ENCODE peak calls at places on chromosomes 3 and 15, in seven cellular contexts. One of them, this sample, is unnamed.

GRCh38 chr3:5304789-5305680 is 117.5 kb downstream of the EDEM1 start:
- DNase-seq in transverse colon: peak
- DNase-seq in MM.1S: peak
- DNase-seq in RWPE1: peak
- DNase-seq in PC-3: peak
- DNase-seq in upper lobe of left lung: no peak
- DNase-seq in cardiac muscle cell: peak
- DNase-seq in this sample: peak

GRCh38 chr3:21020043-21020442 is 731.0 kb downstream of the ZNF385D start:
- DNase-seq in transverse colon: no peak
- DNase-seq in MM.1S: no peak
- DNase-seq in RWPE1: no peak
- DNase-seq in PC-3: no peak
- DNase-seq in upper lobe of left lung: no peak
- DNase-seq in cardiac muscle cell: no peak
- DNase-seq in this sample: no peak

GRCh38 chr3:154122096-154122911 is 1.1 kb downstream of the ARHGEF26 start:
- DNase-seq in transverse colon: no peak
- DNase-seq in MM.1S: peak
- DNase-seq in RWPE1: peak
- DNase-seq in PC-3: no peak
- DNase-seq in upper lobe of left lung: peak
- DNase-seq in cardiac muscle cell: peak
- DNase-seq in this sample: no peak

GRCh38 chr3:56089739-56090138 is 378.5 kb downstream of the ERC2 start:
- DNase-seq in transverse colon: no peak
- DNase-seq in MM.1S: no peak
- DNase-seq in RWPE1: no peak
- DNase-seq in PC-3: no peak
- DNase-seq in upper lobe of left lung: no peak
- DNase-seq in cardiac muscle cell: no peak
- DNase-seq in this sample: no peak

GRCh38 chr3:50950591-50950990 is 275.9 kb downstream of the DOCK3 start:
- DNase-seq in transverse colon: no peak
- DNase-seq in MM.1S: peak
- DNase-seq in RWPE1: no peak
- DNase-seq in PC-3: no peak
- DNase-seq in upper lobe of left lung: no peak
- DNase-seq in cardiac muscle cell: no peak
- DNase-seq in this sample: no peak

GRCh38 chr3:128993461-128994172 is at the start of gene CFAP92:
- DNase-seq in transverse colon: peak
- DNase-seq in MM.1S: peak
- DNase-seq in RWPE1: peak
- DNase-seq in PC-3: peak
- DNase-seq in upper lobe of left lung: peak
- DNase-seq in cardiac muscle cell: peak
- DNase-seq in this sample: peak

GRCh38 chr15:61137139-61137792 is 91.8 kb downstream of the RORA start:
- DNase-seq in transverse colon: no peak
- DNase-seq in MM.1S: peak
- DNase-seq in RWPE1: no peak
- DNase-seq in PC-3: no peak
- DNase-seq in upper lobe of left lung: no peak
- DNase-seq in cardiac muscle cell: no peak
- DNase-seq in this sample: no peak

GRCh38 chr3:188246905-188247304 is 92.9 kb downstream of the LPP start:
- DNase-seq in transverse colon: no peak
- DNase-seq in MM.1S: no peak
- DNase-seq in RWPE1: no peak
- DNase-seq in PC-3: no peak
- DNase-seq in upper lobe of left lung: no peak
- DNase-seq in cardiac muscle cell: no peak
- DNase-seq in this sample: no peak

GRCh38 chr3:134332344-134332743 is 41.9 kb downstream of the AMOTL2 start:
- DNase-seq in transverse colon: no peak
- DNase-seq in MM.1S: no peak
- DNase-seq in RWPE1: peak
- DNase-seq in PC-3: peak
- DNase-seq in upper lobe of left lung: no peak
- DNase-seq in cardiac muscle cell: no peak
- DNase-seq in this sample: no peak

GRCh38 chr3:46375214-46375613 is 4.5 kb downstream of the CCR5 start:
- DNase-seq in transverse colon: no peak
- DNase-seq in MM.1S: no peak
- DNase-seq in RWPE1: no peak
- DNase-seq in PC-3: no peak
- DNase-seq in upper lobe of left lung: no peak
- DNase-seq in cardiac muscle cell: no peak
- DNase-seq in this sample: no peak

GRCh38 chr3:46370784-46371183 is at the start of gene CCR5:
- DNase-seq in transverse colon: no peak
- DNase-seq in MM.1S: peak
- DNase-seq in RWPE1: no peak
- DNase-seq in PC-3: peak
- DNase-seq in upper lobe of left lung: no peak
- DNase-seq in cardiac muscle cell: no peak
- DNase-seq in this sample: no peak

GRCh38 chr3:46371802-46372340 is 1.1 kb downstream of the CCR5 start:
- DNase-seq in transverse colon: no peak
- DNase-seq in MM.1S: no peak
- DNase-seq in RWPE1: no peak
- DNase-seq in PC-3: peak
- DNase-seq in upper lobe of left lung: no peak
- DNase-seq in cardiac muscle cell: no peak
- DNase-seq in this sample: no peak

GRCh38 chr3:46374755-46375154 is 4.0 kb downstream of the CCR5 start:
- DNase-seq in transverse colon: no peak
- DNase-seq in MM.1S: no peak
- DNase-seq in RWPE1: no peak
- DNase-seq in PC-3: no peak
- DNase-seq in upper lobe of left lung: no peak
- DNase-seq in cardiac muscle cell: no peak
- DNase-seq in this sample: no peak

DNA sequence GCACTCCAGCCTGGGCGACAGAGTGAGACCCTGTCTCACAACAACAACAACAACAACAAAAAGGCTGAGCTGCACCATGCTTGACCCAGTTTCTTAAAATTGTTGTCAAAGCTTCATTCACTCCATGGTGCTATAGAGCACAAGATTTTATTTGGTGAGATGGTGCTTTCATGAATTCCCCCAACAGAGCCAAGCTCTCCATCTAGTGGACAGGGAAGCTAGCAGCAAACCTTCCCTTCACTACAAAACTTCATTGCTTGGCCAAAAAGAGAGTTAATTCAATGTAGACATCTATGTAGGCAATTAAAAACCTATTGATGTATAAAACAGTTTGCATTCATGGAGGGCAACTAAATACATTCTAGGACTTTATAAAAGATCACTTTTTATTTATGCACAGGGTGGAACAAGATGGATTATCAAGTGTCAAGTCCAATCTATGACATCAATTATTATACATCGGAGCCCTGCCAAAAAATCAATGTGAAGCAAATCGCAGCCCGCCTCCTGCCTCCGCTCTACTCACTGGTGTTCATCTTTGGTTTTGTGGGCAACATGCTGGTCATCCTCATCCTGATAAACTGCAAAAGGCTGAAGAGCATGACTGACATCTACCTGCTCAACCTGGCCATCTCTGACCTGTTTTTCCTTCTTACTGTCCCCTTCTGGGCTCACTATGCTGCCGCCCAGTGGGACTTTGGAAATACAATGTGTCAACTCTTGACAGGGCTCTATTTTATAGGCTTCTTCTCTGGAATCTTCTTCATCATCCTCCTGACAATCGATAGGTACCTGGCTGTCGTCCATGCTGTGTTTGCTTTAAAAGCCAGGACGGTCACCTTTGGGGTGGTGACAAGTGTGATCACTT is 2.0 kb downstream of the CCR5 start:
- DNase-seq in transverse colon: no peak
- DNase-seq in MM.1S: peak
- DNase-seq in RWPE1: peak
- DNase-seq in PC-3: peak
- DNase-seq in upper lobe of left lung: no peak
- DNase-seq in cardiac muscle cell: peak
- DNase-seq in this sample: peak
- TF ChIP-seq CTCF in transverse colon: peak
- TF ChIP-seq CTCF in MM.1S: peak
- TF ChIP-seq CTCF in RWPE1: peak
- TF ChIP-seq CTCF in PC-3: peak
- TF ChIP-seq CTCF in upper lobe of left lung: peak
- TF ChIP-seq CTCF in cardiac muscle cell: peak
- TF ChIP-seq CTCF in this sample: peak

DNA sequence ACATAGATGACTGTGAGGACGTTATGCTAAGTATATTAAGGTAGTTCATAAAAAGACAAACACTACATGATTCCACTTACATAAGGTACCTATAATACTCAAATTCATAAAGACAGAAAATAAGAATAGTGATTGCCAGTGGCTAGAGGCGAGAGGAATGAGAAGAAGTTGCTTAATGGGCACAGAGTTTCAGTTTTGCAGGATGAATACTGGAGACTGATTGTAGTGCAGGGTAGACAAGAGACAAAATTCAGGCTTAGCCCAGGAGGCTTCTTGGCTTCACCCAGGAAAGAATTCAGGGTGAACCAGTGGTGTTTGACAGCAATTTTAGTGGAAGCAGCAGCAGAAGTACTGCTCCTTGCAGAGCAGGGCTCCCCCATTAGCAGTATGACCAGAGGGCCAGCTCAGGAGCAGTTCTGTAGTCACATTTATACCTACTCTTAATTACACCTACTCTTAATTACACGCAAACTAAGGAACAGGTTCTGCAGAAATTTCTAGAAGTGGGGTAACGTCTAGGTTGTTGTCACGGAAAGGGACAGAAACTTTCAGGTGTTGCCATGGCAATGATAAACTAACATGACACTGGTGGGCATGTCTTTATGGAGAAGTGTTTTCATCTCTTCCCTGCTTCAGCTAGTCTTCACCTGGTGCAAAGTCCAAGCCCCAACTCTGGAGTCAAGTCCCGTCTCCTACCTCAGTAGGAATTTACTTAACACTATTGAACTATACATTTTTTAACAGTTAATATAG is 55.2 kb downstream of the TBL1XR1 start:
- DNase-seq in transverse colon: no peak
- DNase-seq in MM.1S: peak
- DNase-seq in RWPE1: no peak
- DNase-seq in PC-3: no peak
- DNase-seq in upper lobe of left lung: no peak
- DNase-seq in cardiac muscle cell: no peak
- DNase-seq in this sample: no peak
- H3K27ac ChIP-seq in transverse colon: peak
- H3K27ac ChIP-seq in MM.1S: peak
- H3K27ac ChIP-seq in RWPE1: no peak
- H3K27ac ChIP-seq in PC-3: no peak
- H3K27ac ChIP-seq in upper lobe of left lung: peak
- H3K27ac ChIP-seq in cardiac muscle cell: no peak
- H3K27ac ChIP-seq in this sample: no peak

GRCh38 chr15:66682865-66683264 is 19.2 kb upstream of the SMAD6 start:
- DNase-seq in transverse colon: no peak
- DNase-seq in MM.1S: no peak
- DNase-seq in RWPE1: no peak
- DNase-seq in PC-3: no peak
- DNase-seq in upper lobe of left lung: no peak
- DNase-seq in cardiac muscle cell: no peak
- DNase-seq in this sample: peak

GRCh38 chr15:66681395-66681794 is 20.6 kb upstream of the SMAD6 start:
- DNase-seq in transverse colon: no peak
- DNase-seq in MM.1S: no peak
- DNase-seq in RWPE1: no peak
- DNase-seq in PC-3: no peak
- DNase-seq in upper lobe of left lung: no peak
- DNase-seq in cardiac muscle cell: no peak
- DNase-seq in this sample: no peak

GRCh38 chr15:66682246-66682645 is 19.8 kb upstream of the SMAD6 start:
- DNase-seq in transverse colon: no peak
- DNase-seq in MM.1S: no peak
- DNase-seq in RWPE1: no peak
- DNase-seq in PC-3: no peak
- DNase-seq in upper lobe of left lung: no peak
- DNase-seq in cardiac muscle cell: no peak
- DNase-seq in this sample: no peak

GRCh38 chr15:66684136-66684681 is 17.8 kb upstream of the SMAD6 start:
- DNase-seq in transverse colon: no peak
- DNase-seq in MM.1S: no peak
- DNase-seq in RWPE1: no peak
- DNase-seq in PC-3: peak
- DNase-seq in upper lobe of left lung: no peak
- DNase-seq in cardiac muscle cell: no peak
- DNase-seq in this sample: no peak

GRCh38 chr15:66685638-66686150 is 16.3 kb upstream of the SMAD6 start:
- DNase-seq in transverse colon: no peak
- DNase-seq in MM.1S: no peak
- DNase-seq in RWPE1: no peak
- DNase-seq in PC-3: peak
- DNase-seq in upper lobe of left lung: no peak
- DNase-seq in cardiac muscle cell: no peak
- DNase-seq in this sample: peak
- TF ChIP-seq CTCF in transverse colon: peak
- TF ChIP-seq CTCF in MM.1S: peak
- TF ChIP-seq CTCF in RWPE1: no peak
- TF ChIP-seq CTCF in PC-3: peak
- TF ChIP-seq CTCF in upper lobe of left lung: no peak
- TF ChIP-seq CTCF in cardiac muscle cell: peak
- TF ChIP-seq CTCF in this sample: peak

GRCh38 chr3:58271901-58272501 is 34.0 kb upstream of the RPP14 start:
- DNase-seq in transverse colon: no peak
- DNase-seq in MM.1S: no peak
- DNase-seq in RWPE1: peak
- DNase-seq in PC-3: peak
- DNase-seq in upper lobe of left lung: no peak
- DNase-seq in cardiac muscle cell: no peak
- DNase-seq in this sample: peak

GRCh38 chr3:58270485-58270884 is 32.9 kb downstream of the ABHD6 start:
- DNase-seq in transverse colon: no peak
- DNase-seq in MM.1S: no peak
- DNase-seq in RWPE1: no peak
- DNase-seq in PC-3: no peak
- DNase-seq in upper lobe of left lung: no peak
- DNase-seq in cardiac muscle cell: no peak
- DNase-seq in this sample: no peak

GRCh38 chr3:58261954-58262666 is 24.5 kb downstream of the ABHD6 start:
- DNase-seq in transverse colon: no peak
- DNase-seq in MM.1S: no peak
- DNase-seq in RWPE1: no peak
- DNase-seq in PC-3: no peak
- DNase-seq in upper lobe of left lung: no peak
- DNase-seq in cardiac muscle cell: no peak
- DNase-seq in this sample: no peak

GRCh38 chr3:58269356-58269755 is 31.8 kb downstream of the ABHD6 start:
- DNase-seq in transverse colon: no peak
- DNase-seq in MM.1S: no peak
- DNase-seq in RWPE1: no peak
- DNase-seq in PC-3: no peak
- DNase-seq in upper lobe of left lung: no peak
- DNase-seq in cardiac muscle cell: no peak
- DNase-seq in this sample: no peak

DNA sequence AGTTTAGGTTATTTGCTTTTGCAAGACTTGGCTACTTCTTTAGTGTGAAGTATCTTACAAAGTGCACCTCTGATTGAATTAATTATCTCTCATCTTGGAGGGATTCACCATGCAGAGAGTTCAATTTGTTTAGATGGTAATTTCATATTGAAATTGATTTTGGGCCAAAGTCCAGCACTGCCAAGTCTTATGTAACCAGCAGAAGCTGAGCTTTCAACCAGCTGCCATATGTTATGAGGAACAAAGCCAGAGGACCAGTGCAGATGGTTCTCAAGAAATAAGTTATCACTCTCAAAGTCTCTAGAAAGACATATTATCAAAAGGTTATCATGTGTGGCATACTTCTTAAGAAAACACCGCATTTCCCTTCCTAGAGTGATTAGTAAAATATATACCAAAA is 29.0 kb downstream of the ABHD6 start:
- DNase-seq in transverse colon: no peak
- DNase-seq in MM.1S: no peak
- DNase-seq in RWPE1: no peak
- DNase-seq in PC-3: no peak
- DNase-seq in upper lobe of left lung: no peak
- DNase-seq in cardiac muscle cell: no peak
- DNase-seq in this sample: no peak
- H3K27ac ChIP-seq in transverse colon: no peak
- H3K27ac ChIP-seq in MM.1S: no peak
- H3K27ac ChIP-seq in RWPE1: no peak
- H3K27ac ChIP-seq in PC-3: no peak
- H3K27ac ChIP-seq in upper lobe of left lung: no peak
- H3K27ac ChIP-seq in cardiac muscle cell: no peak
- H3K27ac ChIP-seq in this sample: no peak